ENCODE peak calls at places on chromosomes 11 and 22, in seven cellular contexts. W, G, S, U, P, M and Z are unnamed samples.

GRCh38 chr11:38304926-38305325 is 1706.9 kb upstream of the RAG2 start:
- DNase-seq in W (no peak), G (no peak), S (no peak), U (no peak), P (no peak), M (no peak), Z (no peak)

GRCh38 chr11:123822022-123822421 is 15.9 kb upstream of the OR6M1 start:
- DNase-seq in W (no peak), G (no peak), S (no peak), U (peak), P (no peak), M (no peak), Z (no peak)

GRCh38 chr11:123152951-123153350 is 42.1 kb downstream of the CLMP start:
- DNase-seq in W (no peak), G (no peak), S (no peak), U (no peak), P (no peak), M (no peak), Z (no peak)

GRCh38 chr11:126740857-126741256 is 259.7 kb downstream of the KIRREL3 start:
- DNase-seq in W (no peak), G (no peak), S (peak), U (no peak), P (no peak), M (no peak), Z (no peak)

GRCh38 chr11:10029386-10030121 is 264.5 kb downstream of the SBF2 start:
- DNase-seq in W (no peak), G (no peak), S (no peak), U (no peak), P (no peak), M (no peak), Z (no peak)

GRCh38 chr11:12329169-12329568 is 48.2 kb upstream of the PARVA start:
- DNase-seq in W (no peak), G (no peak), S (no peak), U (no peak), P (no peak), M (no peak), Z (no peak)

GRCh38 chr22:35611891-35612576 is 5.1 kb downstream of the MB start:
- DNase-seq in W (no peak), G (no peak), S (no peak), U (no peak), P (no peak), M (no peak), Z (no peak)

GRCh38 chr11:65418681-65419459 is 3.7 kb upstream of the NEAT1 start:
- DNase-seq in W (peak), G (peak), S (peak), U (peak), P (peak), M (peak), Z (peak)

GRCh38 chr22:36344106-36344827 is 43.5 kb downstream of the MYH9 start:
- DNase-seq in W (no peak), G (no peak), S (no peak), U (no peak), P (no peak), M (no peak), Z (no peak)

GRCh38 chr11:76806608-76807205 is 23.6 kb downstream of the TSKU start:
- DNase-seq in W (no peak), G (no peak), S (no peak), U (no peak), P (no peak), M (no peak), Z (no peak)

GRCh38 chr11:567629-568258 is 7.0 kb downstream of the RASSF7 start:
- DNase-seq in W (no peak), G (no peak), S (no peak), U (no peak), P (no peak), M (no peak), Z (no peak)

GRCh38 chr11:571802-572185 is 4.5 kb upstream of the PHRF1 start:
- DNase-seq in W (no peak), G (no peak), S (no peak), U (no peak), P (no peak), M (no peak), Z (no peak)

GRCh38 chr11:568306-569259 is 7.7 kb upstream of the PHRF1 start:
- DNase-seq in W (peak), G (peak), S (peak), U (peak), P (peak), M (peak), Z (peak)

GRCh38 chr11:567036-567628 is 6.4 kb downstream of the RASSF7 start:
- DNase-seq in W (no peak), G (no peak), S (no peak), U (no peak), P (no peak), M (no peak), Z (no peak)

DNA sequence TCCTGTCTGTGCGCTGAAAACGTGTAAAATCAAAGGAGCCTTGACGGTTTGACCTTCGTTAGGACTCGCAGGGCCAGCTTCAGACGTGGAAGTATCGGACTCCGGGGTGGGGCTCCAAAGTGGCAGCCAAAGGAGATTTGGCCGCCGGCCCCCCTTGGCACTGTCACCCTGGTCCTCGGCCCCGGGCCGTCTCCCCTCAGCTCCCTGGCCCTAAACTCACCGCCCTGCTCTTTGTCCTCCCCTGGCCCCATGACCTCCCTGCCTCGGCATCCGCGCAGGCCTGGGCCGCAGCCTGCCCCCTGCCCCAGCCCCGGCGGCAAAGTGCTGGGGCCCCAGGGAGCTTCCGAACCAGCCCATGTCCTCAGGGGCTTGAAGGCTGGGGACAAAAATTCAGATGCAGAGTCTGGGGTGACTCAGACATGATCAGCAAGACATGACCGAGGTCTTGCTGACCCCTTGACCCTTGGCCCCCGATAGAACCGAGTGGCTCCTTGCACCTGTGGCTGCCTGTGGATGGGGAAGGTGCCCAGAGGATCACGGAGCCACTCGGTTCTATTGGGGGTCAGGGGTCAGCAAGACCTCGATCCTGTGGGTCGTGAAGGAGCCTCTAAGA is 6.9 kb upstream of the PHRF1 start:
- DNase-seq in W (no peak), G (no peak), S (no peak), U (no peak), P (no peak), M (peak), Z (no peak)
- H3K4ac ChIP-seq in W (no peak), G (peak), S (no peak), U (no peak), P (peak), M (peak), Z (peak)

DNA sequence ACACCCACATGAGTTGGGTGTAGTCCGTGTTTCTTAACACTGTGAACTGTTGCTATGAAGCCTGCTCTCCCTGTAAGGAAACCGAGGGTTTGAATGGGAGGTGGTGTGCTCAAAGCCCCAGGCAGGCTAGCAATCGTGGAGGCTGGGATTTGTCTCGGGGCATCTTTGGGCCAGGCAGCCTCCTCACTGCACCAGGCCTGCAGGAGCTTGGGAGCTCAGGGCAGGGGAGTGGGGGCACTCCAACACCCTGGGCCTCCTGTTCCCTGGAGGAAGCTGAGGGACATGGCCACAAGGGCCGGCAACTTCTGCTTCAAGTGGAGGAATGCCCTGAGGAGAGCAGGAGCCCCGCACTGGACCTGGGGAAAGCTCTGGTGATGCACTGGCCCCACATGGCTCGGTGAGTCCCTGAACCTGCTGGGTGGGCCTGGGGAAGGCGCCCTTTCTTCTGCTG is 164.7 kb upstream of the B3GAT1 start:
- DNase-seq in W (no peak), G (no peak), S (no peak), U (no peak), P (no peak), M (no peak), Z (no peak)
- H3K4ac ChIP-seq in W (no peak), G (no peak), S (no peak), U (no peak), P (no peak), M (no peak), Z (no peak)

GRCh38 chr11:66637557-66638176 is 836 bp upstream of the RBM4 start:
- DNase-seq in W (peak), G (peak), S (no peak), U (no peak), P (no peak), M (no peak), Z (peak)

GRCh38 chr11:66629356-66629755 is 9.1 kb upstream of the RBM4 start:
- DNase-seq in W (no peak), G (no peak), S (no peak), U (no peak), P (no peak), M (no peak), Z (no peak)

GRCh38 chr11:66631883-66632282 is 6.6 kb upstream of the RBM4 start:
- DNase-seq in W (no peak), G (no peak), S (no peak), U (no peak), P (no peak), M (no peak), Z (no peak)

GRCh38 chr11:66636411-66636810 is 2.1 kb upstream of the RBM4 start:
- DNase-seq in W (no peak), G (no peak), S (no peak), U (no peak), P (no peak), M (no peak), Z (no peak)

GRCh38 chr11:66632952-66633351 is 5.6 kb upstream of the RBM4 start:
- DNase-seq in W (no peak), G (no peak), S (no peak), U (no peak), P (no peak), M (no peak), Z (no peak)
- H3K4ac ChIP-seq in W (no peak), G (no peak), S (no peak), U (no peak), P (no peak), M (no peak), Z (no peak)

DNA sequence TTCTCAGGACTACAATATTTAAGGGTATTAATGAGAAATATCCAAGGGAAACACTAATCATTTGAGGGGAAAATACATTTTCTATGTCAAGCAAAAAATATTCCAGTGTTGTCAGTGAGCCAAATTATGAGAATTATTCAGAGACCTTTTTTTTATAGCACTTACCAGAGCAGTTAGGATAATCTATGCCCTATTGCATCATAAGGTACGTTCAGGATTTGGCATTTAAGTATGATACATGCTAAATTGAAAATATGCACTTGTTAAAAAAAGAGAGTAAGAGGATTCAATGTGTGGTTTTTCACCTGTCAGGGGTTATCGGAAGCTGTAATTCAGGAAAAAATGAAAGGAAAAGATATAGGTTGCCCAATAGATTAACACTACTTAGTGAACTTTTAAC is 17.2 kb upstream of the MPPED2 start:
- DNase-seq in W (no peak), G (no peak), S (no peak), U (no peak), P (no peak), M (no peak), Z (no peak)
- H3K4ac ChIP-seq in W (no peak), G (no peak), S (no peak), U (no peak), P (no peak), M (no peak), Z (no peak)

DNA sequence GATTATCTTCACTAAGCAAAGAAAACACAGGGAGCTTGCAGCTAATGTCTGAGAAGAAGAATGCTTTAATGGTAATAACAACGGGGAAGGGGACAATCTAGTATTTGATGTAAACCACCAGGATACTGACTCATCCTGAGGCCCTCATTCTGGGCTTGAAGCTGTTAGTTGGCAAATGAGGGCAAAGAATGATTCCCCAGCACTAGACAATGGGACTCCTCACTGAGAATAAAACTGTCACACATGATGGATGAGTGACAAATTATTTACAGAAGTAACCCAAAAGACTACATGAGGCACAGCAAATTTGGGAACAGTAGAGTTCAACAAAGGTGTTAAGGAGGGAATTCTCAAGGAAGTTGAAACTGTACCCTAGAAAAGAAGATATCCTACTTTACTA is 76.3 kb downstream of the FAM168A start:
- DNase-seq in W (no peak), G (peak), S (no peak), U (peak), P (no peak), M (no peak), Z (peak)
- H3K4ac ChIP-seq in W (no peak), G (no peak), S (no peak), U (no peak), P (no peak), M (no peak), Z (no peak)

DNA sequence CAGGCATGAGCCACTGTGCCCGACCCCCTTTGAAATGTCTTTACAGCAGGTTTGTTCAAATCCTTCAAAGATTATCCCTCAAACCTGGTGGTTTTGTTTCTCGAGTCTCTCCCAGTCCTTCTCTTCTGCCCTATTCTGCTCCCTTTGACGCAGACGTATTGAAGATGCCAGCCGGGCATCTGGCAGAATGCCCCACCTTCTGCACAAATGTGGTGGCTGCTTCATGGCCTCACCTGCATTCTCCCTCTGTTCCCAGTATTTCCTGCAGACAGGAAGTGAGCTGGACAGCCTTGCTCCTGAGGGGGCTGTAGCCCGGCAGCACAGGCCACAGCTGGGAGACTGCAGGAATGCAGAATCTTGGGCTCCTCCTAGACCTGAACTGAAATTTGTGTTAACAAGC is 4.8 kb upstream of the NAP1L4 start:
- DNase-seq in W (no peak), G (no peak), S (no peak), U (peak), P (no peak), M (no peak), Z (no peak)
- H3K4ac ChIP-seq in W (no peak), G (no peak), S (no peak), U (no peak), P (no peak), M (no peak), Z (no peak)